ENCODE peak calls at places on chromosome 3, in nine cellular contexts. One of them, this sample, is unnamed.

GRCh38 chr3:43212914-43213611 is 73.3 kb upstream of the SNRK start:
- DNase-seq in stimulated activated CD4-positive, alpha-beta T cell treated with anti-CD3 and anti-CD28 coated beads, Interleukin-4, amount 100 ng/mL, for 24 hours: no peak
- DNase-seq in fibroblast of villous mesenchyme: no peak
- DNase-seq in Right ventricle myocardium superior: no peak
- DNase-seq in iPS-NIHi11: no peak
- DNase-seq in RWPE1: no peak
- DNase-seq in RPMI8226: no peak
- DNase-seq in transverse colon: no peak
- DNase-seq in BE2C: no peak
- DNase-seq in this sample: no peak

GRCh38 chr3:23751485-23751811 is 54.3 kb upstream of the UBE2E1 start:
- DNase-seq in Right ventricle myocardium superior: no peak
- DNase-seq in fibroblast of villous mesenchyme: no peak
- DNase-seq in transverse colon: no peak
- DNase-seq in RPMI8226: no peak
- DNase-seq in BE2C: no peak
- DNase-seq in RWPE1: no peak
- DNase-seq in iPS-NIHi11: peak
- DNase-seq in stimulated activated CD4-positive, alpha-beta T cell treated with anti-CD3 and anti-CD28 coated beads, Interleukin-4, amount 100 ng/mL, for 24 hours: no peak
- DNase-seq in this sample: no peak

GRCh38 chr3:30894521-30895289 is at the start of gene GADL1:
- DNase-seq in Right ventricle myocardium superior: peak
- DNase-seq in RPMI8226: peak
- DNase-seq in RWPE1: peak
- DNase-seq in transverse colon: no peak
- DNase-seq in stimulated activated CD4-positive, alpha-beta T cell treated with anti-CD3 and anti-CD28 coated beads, Interleukin-4, amount 100 ng/mL, for 24 hours: peak
- DNase-seq in fibroblast of villous mesenchyme: peak
- DNase-seq in iPS-NIHi11: peak
- DNase-seq in BE2C: peak
- DNase-seq in this sample: peak

GRCh38 chr3:180280601-180281000 is 243.9 kb upstream of the PEX5L start:
- DNase-seq in BE2C: no peak
- DNase-seq in stimulated activated CD4-positive, alpha-beta T cell treated with anti-CD3 and anti-CD28 coated beads, Interleukin-4, amount 100 ng/mL, for 24 hours: no peak
- DNase-seq in RPMI8226: no peak
- DNase-seq in transverse colon: no peak
- DNase-seq in RWPE1: no peak
- DNase-seq in iPS-NIHi11: no peak
- DNase-seq in Right ventricle myocardium superior: no peak
- DNase-seq in fibroblast of villous mesenchyme: no peak
- DNase-seq in this sample: no peak

GRCh38 chr3:167253037-167253436 is 127.1 kb downstream of the ZBBX start:
- DNase-seq in BE2C: no peak
- DNase-seq in RWPE1: no peak
- DNase-seq in iPS-NIHi11: no peak
- DNase-seq in transverse colon: no peak
- DNase-seq in RPMI8226: no peak
- DNase-seq in stimulated activated CD4-positive, alpha-beta T cell treated with anti-CD3 and anti-CD28 coated beads, Interleukin-4, amount 100 ng/mL, for 24 hours: no peak
- DNase-seq in fibroblast of villous mesenchyme: no peak
- DNase-seq in Right ventricle myocardium superior: no peak
- DNase-seq in this sample: no peak

GRCh38 chr3:74904646-74905045 is 290.2 kb upstream of the CNTN3 start:
- DNase-seq in fibroblast of villous mesenchyme: no peak
- DNase-seq in RPMI8226: no peak
- DNase-seq in iPS-NIHi11: no peak
- DNase-seq in Right ventricle myocardium superior: no peak
- DNase-seq in transverse colon: no peak
- DNase-seq in RWPE1: no peak
- DNase-seq in BE2C: no peak
- DNase-seq in stimulated activated CD4-positive, alpha-beta T cell treated with anti-CD3 and anti-CD28 coated beads, Interleukin-4, amount 100 ng/mL, for 24 hours: no peak
- DNase-seq in this sample: no peak

GRCh38 chr3:98961161-98962155 is 60.0 kb upstream of the DCBLD2 start:
- DNase-seq in BE2C: no peak
- DNase-seq in transverse colon: no peak
- DNase-seq in RWPE1: no peak
- DNase-seq in iPS-NIHi11: no peak
- DNase-seq in RPMI8226: no peak
- DNase-seq in stimulated activated CD4-positive, alpha-beta T cell treated with anti-CD3 and anti-CD28 coated beads, Interleukin-4, amount 100 ng/mL, for 24 hours: no peak
- DNase-seq in Right ventricle myocardium superior: no peak
- DNase-seq in fibroblast of villous mesenchyme: peak
- DNase-seq in this sample: no peak

GRCh38 chr3:64104691-64105101 is 81.4 kb upstream of the PSMD6 start:
- DNase-seq in Right ventricle myocardium superior: no peak
- DNase-seq in iPS-NIHi11: no peak
- DNase-seq in transverse colon: no peak
- DNase-seq in RPMI8226: no peak
- DNase-seq in stimulated activated CD4-positive, alpha-beta T cell treated with anti-CD3 and anti-CD28 coated beads, Interleukin-4, amount 100 ng/mL, for 24 hours: no peak
- DNase-seq in RWPE1: peak
- DNase-seq in BE2C: no peak
- DNase-seq in fibroblast of villous mesenchyme: peak
- DNase-seq in this sample: no peak

GRCh38 chr3:104779324-104779723 is 587.4 kb upstream of the ALCAM start:
- DNase-seq in RPMI8226: no peak
- DNase-seq in transverse colon: no peak
- DNase-seq in BE2C: no peak
- DNase-seq in RWPE1: no peak
- DNase-seq in Right ventricle myocardium superior: no peak
- DNase-seq in fibroblast of villous mesenchyme: no peak
- DNase-seq in iPS-NIHi11: no peak
- DNase-seq in stimulated activated CD4-positive, alpha-beta T cell treated with anti-CD3 and anti-CD28 coated beads, Interleukin-4, amount 100 ng/mL, for 24 hours: no peak
- DNase-seq in this sample: no peak

GRCh38 chr3:148861277-148861869 is 3.7 kb upstream of the CPA3 start:
- DNase-seq in stimulated activated CD4-positive, alpha-beta T cell treated with anti-CD3 and anti-CD28 coated beads, Interleukin-4, amount 100 ng/mL, for 24 hours: no peak
- DNase-seq in Right ventricle myocardium superior: no peak
- DNase-seq in RWPE1: peak
- DNase-seq in fibroblast of villous mesenchyme: peak
- DNase-seq in RPMI8226: peak
- DNase-seq in transverse colon: no peak
- DNase-seq in iPS-NIHi11: peak
- DNase-seq in BE2C: no peak
- DNase-seq in this sample: no peak

GRCh38 chr3:142952272-142953193 is 10.9 kb downstream of the PAQR9 start:
- DNase-seq in fibroblast of villous mesenchyme: no peak
- DNase-seq in iPS-NIHi11: no peak
- DNase-seq in Right ventricle myocardium superior: no peak
- DNase-seq in BE2C: no peak
- DNase-seq in stimulated activated CD4-positive, alpha-beta T cell treated with anti-CD3 and anti-CD28 coated beads, Interleukin-4, amount 100 ng/mL, for 24 hours: no peak
- DNase-seq in transverse colon: no peak
- DNase-seq in RPMI8226: no peak
- DNase-seq in RWPE1: no peak
- DNase-seq in this sample: no peak

GRCh38 chr3:47573190-47574172 is 5.2 kb downstream of the CSPG5 start:
- DNase-seq in RPMI8226: no peak
- DNase-seq in BE2C: no peak
- DNase-seq in iPS-NIHi11: no peak
- DNase-seq in stimulated activated CD4-positive, alpha-beta T cell treated with anti-CD3 and anti-CD28 coated beads, Interleukin-4, amount 100 ng/mL, for 24 hours: no peak
- DNase-seq in Right ventricle myocardium superior: no peak
- DNase-seq in transverse colon: no peak
- DNase-seq in fibroblast of villous mesenchyme: no peak
- DNase-seq in RWPE1: no peak
- DNase-seq in this sample: no peak

GRCh38 chr3:79167651-79168416 is 600.0 kb downstream of the ROBO1 start:
- DNase-seq in BE2C: no peak
- DNase-seq in transverse colon: no peak
- DNase-seq in RWPE1: peak
- DNase-seq in RPMI8226: no peak
- DNase-seq in Right ventricle myocardium superior: no peak
- DNase-seq in fibroblast of villous mesenchyme: peak
- DNase-seq in stimulated activated CD4-positive, alpha-beta T cell treated with anti-CD3 and anti-CD28 coated beads, Interleukin-4, amount 100 ng/mL, for 24 hours: no peak
- DNase-seq in iPS-NIHi11: no peak
- DNase-seq in this sample: no peak

GRCh38 chr3:66354561-66354960 is 133.8 kb downstream of the SLC25A26 start:
- DNase-seq in iPS-NIHi11: no peak
- DNase-seq in RPMI8226: no peak
- DNase-seq in Right ventricle myocardium superior: no peak
- DNase-seq in RWPE1: no peak
- DNase-seq in transverse colon: no peak
- DNase-seq in fibroblast of villous mesenchyme: no peak
- DNase-seq in stimulated activated CD4-positive, alpha-beta T cell treated with anti-CD3 and anti-CD28 coated beads, Interleukin-4, amount 100 ng/mL, for 24 hours: no peak
- DNase-seq in BE2C: no peak
- DNase-seq in this sample: no peak

GRCh38 chr3:88440701-88441100 is 290.9 kb downstream of the C3orf38 start:
- DNase-seq in transverse colon: no peak
- DNase-seq in BE2C: no peak
- DNase-seq in Right ventricle myocardium superior: no peak
- DNase-seq in RWPE1: no peak
- DNase-seq in stimulated activated CD4-positive, alpha-beta T cell treated with anti-CD3 and anti-CD28 coated beads, Interleukin-4, amount 100 ng/mL, for 24 hours: no peak
- DNase-seq in fibroblast of villous mesenchyme: no peak
- DNase-seq in RPMI8226: peak
- DNase-seq in iPS-NIHi11: no peak
- DNase-seq in this sample: no peak

GRCh38 chr3:12423131-12423530 is 61.1 kb upstream of the TSEN2 start:
- DNase-seq in iPS-NIHi11: no peak
- DNase-seq in fibroblast of villous mesenchyme: no peak
- DNase-seq in RPMI8226: no peak
- DNase-seq in BE2C: no peak
- DNase-seq in stimulated activated CD4-positive, alpha-beta T cell treated with anti-CD3 and anti-CD28 coated beads, Interleukin-4, amount 100 ng/mL, for 24 hours: no peak
- DNase-seq in RWPE1: no peak
- DNase-seq in transverse colon: no peak
- DNase-seq in Right ventricle myocardium superior: no peak
- DNase-seq in this sample: no peak

GRCh38 chr3:33911525-33912322 is 113.3 kb downstream of the PDCD6IP start:
- DNase-seq in iPS-NIHi11: no peak
- DNase-seq in BE2C: no peak
- DNase-seq in RWPE1: peak
- DNase-seq in Right ventricle myocardium superior: no peak
- DNase-seq in RPMI8226: no peak
- DNase-seq in stimulated activated CD4-positive, alpha-beta T cell treated with anti-CD3 and anti-CD28 coated beads, Interleukin-4, amount 100 ng/mL, for 24 hours: no peak
- DNase-seq in fibroblast of villous mesenchyme: peak
- DNase-seq in transverse colon: no peak
- DNase-seq in this sample: no peak

GRCh38 chr3:125556314-125556713 is 36.3 kb upstream of the SNX4 start:
- DNase-seq in Right ventricle myocardium superior: no peak
- DNase-seq in stimulated activated CD4-positive, alpha-beta T cell treated with anti-CD3 and anti-CD28 coated beads, Interleukin-4, amount 100 ng/mL, for 24 hours: no peak
- DNase-seq in transverse colon: no peak
- DNase-seq in fibroblast of villous mesenchyme: peak
- DNase-seq in iPS-NIHi11: no peak
- DNase-seq in RWPE1: peak
- DNase-seq in RPMI8226: no peak
- DNase-seq in BE2C: no peak
- DNase-seq in this sample: no peak

GRCh38 chr3:60384352-60384751 is 866.9 kb downstream of the FHIT start:
- DNase-seq in transverse colon: no peak
- DNase-seq in iPS-NIHi11: no peak
- DNase-seq in BE2C: no peak
- DNase-seq in fibroblast of villous mesenchyme: peak
- DNase-seq in Right ventricle myocardium superior: no peak
- DNase-seq in RPMI8226: no peak
- DNase-seq in RWPE1: no peak
- DNase-seq in stimulated activated CD4-positive, alpha-beta T cell treated with anti-CD3 and anti-CD28 coated beads, Interleukin-4, amount 100 ng/mL, for 24 hours: no peak
- DNase-seq in this sample: no peak

GRCh38 chr3:87135412-87135811 is 91.7 kb upstream of the CHMP2B start:
- DNase-seq in RWPE1: no peak
- DNase-seq in stimulated activated CD4-positive, alpha-beta T cell treated with anti-CD3 and anti-CD28 coated beads, Interleukin-4, amount 100 ng/mL, for 24 hours: no peak
- DNase-seq in Right ventricle myocardium superior: no peak
- DNase-seq in fibroblast of villous mesenchyme: no peak
- DNase-seq in RPMI8226: no peak
- DNase-seq in iPS-NIHi11: no peak
- DNase-seq in BE2C: no peak
- DNase-seq in transverse colon: no peak
- DNase-seq in this sample: no peak

GRCh38 chr3:135083756-135084155 is 288.7 kb downstream of the EPHB1 start:
- DNase-seq in stimulated activated CD4-positive, alpha-beta T cell treated with anti-CD3 and anti-CD28 coated beads, Interleukin-4, amount 100 ng/mL, for 24 hours: no peak
- DNase-seq in RWPE1: no peak
- DNase-seq in BE2C: no peak
- DNase-seq in iPS-NIHi11: no peak
- DNase-seq in transverse colon: no peak
- DNase-seq in fibroblast of villous mesenchyme: no peak
- DNase-seq in RPMI8226: no peak
- DNase-seq in Right ventricle myocardium superior: no peak
- DNase-seq in this sample: no peak

GRCh38 chr3:50345586-50345985 is at the start of gene ZMYND10:
- DNase-seq in transverse colon: peak
- DNase-seq in RWPE1: peak
- DNase-seq in iPS-NIHi11: peak
- DNase-seq in RPMI8226: peak
- DNase-seq in fibroblast of villous mesenchyme: peak
- DNase-seq in BE2C: peak
- DNase-seq in Right ventricle myocardium superior: peak
- DNase-seq in stimulated activated CD4-positive, alpha-beta T cell treated with anti-CD3 and anti-CD28 coated beads, Interleukin-4, amount 100 ng/mL, for 24 hours: peak
- DNase-seq in this sample: peak

GRCh38 chr3:101780661-101781060 is 1.6 kb downstream of the NXPE3 start:
- DNase-seq in RWPE1: peak
- DNase-seq in fibroblast of villous mesenchyme: peak
- DNase-seq in RPMI8226: peak
- DNase-seq in iPS-NIHi11: peak
- DNase-seq in transverse colon: no peak
- DNase-seq in Right ventricle myocardium superior: no peak
- DNase-seq in BE2C: peak
- DNase-seq in stimulated activated CD4-positive, alpha-beta T cell treated with anti-CD3 and anti-CD28 coated beads, Interleukin-4, amount 100 ng/mL, for 24 hours: no peak
- DNase-seq in this sample: no peak

GRCh38 chr3:362939-363338 is 166.4 kb downstream of the CHL1 start:
- DNase-seq in RWPE1: no peak
- DNase-seq in iPS-NIHi11: no peak
- DNase-seq in RPMI8226: no peak
- DNase-seq in transverse colon: no peak
- DNase-seq in stimulated activated CD4-positive, alpha-beta T cell treated with anti-CD3 and anti-CD28 coated beads, Interleukin-4, amount 100 ng/mL, for 24 hours: no peak
- DNase-seq in fibroblast of villous mesenchyme: no peak
- DNase-seq in Right ventricle myocardium superior: no peak
- DNase-seq in BE2C: no peak
- DNase-seq in this sample: no peak

GRCh38 chr3:159169828-159170227 is 368.0 kb downstream of the MFSD1 start:
- DNase-seq in Right ventricle myocardium superior: no peak
- DNase-seq in RPMI8226: peak
- DNase-seq in stimulated activated CD4-positive, alpha-beta T cell treated with anti-CD3 and anti-CD28 coated beads, Interleukin-4, amount 100 ng/mL, for 24 hours: no peak
- DNase-seq in BE2C: no peak
- DNase-seq in fibroblast of villous mesenchyme: peak
- DNase-seq in transverse colon: no peak
- DNase-seq in iPS-NIHi11: no peak
- DNase-seq in RWPE1: peak
- DNase-seq in this sample: no peak

GRCh38 chr3:108453541-108454057 is 56.8 kb downstream of the MYH15 start:
- DNase-seq in stimulated activated CD4-positive, alpha-beta T cell treated with anti-CD3 and anti-CD28 coated beads, Interleukin-4, amount 100 ng/mL, for 24 hours: no peak
- DNase-seq in fibroblast of villous mesenchyme: no peak
- DNase-seq in Right ventricle myocardium superior: no peak
- DNase-seq in BE2C: no peak
- DNase-seq in RPMI8226: no peak
- DNase-seq in iPS-NIHi11: no peak
- DNase-seq in RWPE1: no peak
- DNase-seq in transverse colon: no peak
- DNase-seq in this sample: no peak

GRCh38 chr3:129032716-129033115 is 27.9 kb upstream of the GP9 start:
- DNase-seq in RPMI8226: no peak
- DNase-seq in transverse colon: no peak
- DNase-seq in fibroblast of villous mesenchyme: no peak
- DNase-seq in Right ventricle myocardium superior: peak
- DNase-seq in RWPE1: no peak
- DNase-seq in iPS-NIHi11: no peak
- DNase-seq in stimulated activated CD4-positive, alpha-beta T cell treated with anti-CD3 and anti-CD28 coated beads, Interleukin-4, amount 100 ng/mL, for 24 hours: no peak
- DNase-seq in BE2C: no peak
- DNase-seq in this sample: no peak

GRCh38 chr3:176958560-176958959 is 238.7 kb downstream of the TBL1XR1 start:
- DNase-seq in RWPE1: no peak
- DNase-seq in stimulated activated CD4-positive, alpha-beta T cell treated with anti-CD3 and anti-CD28 coated beads, Interleukin-4, amount 100 ng/mL, for 24 hours: no peak
- DNase-seq in fibroblast of villous mesenchyme: no peak
- DNase-seq in Right ventricle myocardium superior: no peak
- DNase-seq in RPMI8226: no peak
- DNase-seq in transverse colon: no peak
- DNase-seq in iPS-NIHi11: no peak
- DNase-seq in BE2C: no peak
- DNase-seq in this sample: no peak

GRCh38 chr3:115862099-115862498 is 238.8 kb downstream of the GAP43 start:
- DNase-seq in RWPE1: no peak
- DNase-seq in iPS-NIHi11: no peak
- DNase-seq in RPMI8226: no peak
- DNase-seq in Right ventricle myocardium superior: no peak
- DNase-seq in BE2C: no peak
- DNase-seq in transverse colon: no peak
- DNase-seq in fibroblast of villous mesenchyme: no peak
- DNase-seq in stimulated activated CD4-positive, alpha-beta T cell treated with anti-CD3 and anti-CD28 coated beads, Interleukin-4, amount 100 ng/mL, for 24 hours: no peak
- DNase-seq in this sample: no peak

GRCh38 chr3:37301980-37302379 is 127.6 kb upstream of the LRRFIP2 start:
- DNase-seq in fibroblast of villous mesenchyme: no peak
- DNase-seq in iPS-NIHi11: peak
- DNase-seq in stimulated activated CD4-positive, alpha-beta T cell treated with anti-CD3 and anti-CD28 coated beads, Interleukin-4, amount 100 ng/mL, for 24 hours: no peak
- DNase-seq in RPMI8226: no peak
- DNase-seq in Right ventricle myocardium superior: no peak
- DNase-seq in BE2C: no peak
- DNase-seq in transverse colon: no peak
- DNase-seq in RWPE1: no peak
- DNase-seq in this sample: no peak

GRCh38 chr3:152244156-152244888 is 24.4 kb upstream of the MBNL1 start:
- DNase-seq in stimulated activated CD4-positive, alpha-beta T cell treated with anti-CD3 and anti-CD28 coated beads, Interleukin-4, amount 100 ng/mL, for 24 hours: no peak
- DNase-seq in BE2C: no peak
- DNase-seq in Right ventricle myocardium superior: no peak
- DNase-seq in RPMI8226: peak
- DNase-seq in RWPE1: no peak
- DNase-seq in fibroblast of villous mesenchyme: no peak
- DNase-seq in iPS-NIHi11: no peak
- DNase-seq in transverse colon: no peak
- DNase-seq in this sample: no peak